ENCODE peak calls at places on chromosomes 16 and 17, in four cellular contexts. O is HuH-7.5, A is heart left ventricle, M is HCEC 1CT. Q is an unnamed sample.

GRCh38 chr16:24721830-24722238 is 7.6 kb upstream of the TNRC6A start:
- DNase-seq in O (no peak), A (no peak), M (no peak), Q (peak; percentile 80)

GRCh38 chr17:80859004-80859941 is 132.4 kb upstream of the CHMP6 start:
- DNase-seq in O (no peak), A (peak; percentile 79), M (peak; percentile 88), Q (peak; percentile 85)

GRCh38 chr16:85556456-85557082 is 56.6 kb upstream of the GSE1 start:
- DNase-seq in O (peak; percentile 72), A (peak; percentile 64), M (peak; percentile 22), Q (no peak)

GRCh38 chr16:62829615-62830014 is 793.4 kb upstream of the CDH8 start:
- DNase-seq in O (no peak), A (no peak), M (no peak), Q (no peak)

GRCh38 chr17:14771543-14771942 is 470.7 kb downstream of the HS3ST3B1 start:
- DNase-seq in O (no peak), A (no peak), M (no peak), Q (no peak)

GRCh38 chr17:51046527-51047384 is 73.9 kb downstream of the SPAG9 start:
- DNase-seq in O (peak; percentile 19), A (peak; percentile 66), M (peak; percentile 86), Q (peak; percentile 97)

GRCh38 chr16:69169051-69169450 is 17.9 kb upstream of the SNTB2 start:
- DNase-seq in O (no peak), A (no peak), M (no peak), Q (no peak)

GRCh38 chr17:81456798-81457197 is 55.8 kb downstream of the ACTG1 start:
- DNase-seq in O (no peak), A (no peak), M (no peak), Q (no peak)

GRCh38 chr16:66131156-66131807 is 235.2 kb upstream of the CDH5 start:
- DNase-seq in O (no peak), A (no peak), M (peak; percentile 48), Q (peak; percentile 81)

GRCh38 chr17:49443862-49444261 is 29.2 kb upstream of the PHB1 start:
- DNase-seq in O (no peak), A (no peak), M (no peak), Q (peak; percentile 77)

GRCh38 chr16:700684-701584 is 4.7 kb downstream of the FBXL16 start:
- DNase-seq in O (peak; percentile 75), A (no peak), M (no peak), Q (no peak)

GRCh38 chr16:71780521-71781089 is 28.0 kb downstream of the AP1G1 start:
- DNase-seq in O (no peak), A (no peak), M (no peak), Q (no peak)

GRCh38 chr17:1109606-1110523 is 69.9 kb downstream of the ABR start:
- DNase-seq in O (no peak), A (peak; percentile 71), M (peak; percentile 17), Q (peak; percentile 46)

GRCh38 chr17:78374189-78374588 is 4.3 kb upstream of the PGS1 start:
- DNase-seq in O (no peak), A (no peak), M (no peak), Q (no peak)

GRCh38 chr17:77036841-77037381 is 103.9 kb upstream of the SEC14L1 start:
- DNase-seq in O (no peak), A (peak; percentile 40), M (no peak), Q (peak; percentile 40)